ENCODE peak calls at places on chromosomes 7 and 10, in nine cellular contexts. P is fibroblast of lung; O is IMR-90; J is CD8-positive, alpha-beta memory T cell; E is transverse colon; Z is endodermal cell; Y is AG04449; L is HCT116; X is fibroblast of pulmonary artery. G is an unnamed sample.

GRCh38 chr7:37095122-37095521 is 353.5 kb downstream of the ELMO1 start:
- DNase-seq in E (no peak), X (no peak), O (no peak), Z (no peak), Y (no peak), P (no peak), J (no peak), L (no peak), G (peak; percentile 6)

GRCh38 chr7:43083091-43083490 is 29.4 kb upstream of the HECW1 start:
- DNase-seq in L (no peak), X (no peak), P (no peak), J (no peak), E (no peak), Y (peak; percentile 14), Z (no peak), O (no peak), G (no peak)

GRCh38 chr10:59905735-59906416 is 480 bp downstream of the CCDC6 start:
- DNase-seq in J (no peak), E (peak; percentile 19), L (no peak), X (no peak), O (no peak), P (no peak), Z (no peak), Y (no peak), G (no peak)

GRCh38 chr10:76350583-76350982 is 919.2 kb downstream of the LRMDA start:
- DNase-seq in Z (no peak), Y (no peak), L (no peak), E (no peak), P (peak; percentile 46), O (no peak), J (no peak), X (no peak), G (no peak)

GRCh38 chr7:76397409-76398183 is 11.9 kb downstream of the SSC4D start:
- DNase-seq in J (peak; percentile 74), L (no peak), O (peak; percentile 31), P (peak; percentile 57), Z (peak; percentile 93), Y (no peak), E (peak; percentile 89), X (peak; percentile 71), G (peak; percentile 63)

GRCh38 chr7:131057015-131057518 is 270.6 kb upstream of the MKLN1 start:
- DNase-seq in Y (peak; percentile 56), O (peak; percentile 86), X (peak; percentile 95), Z (no peak), J (no peak), E (no peak), P (peak; percentile 80), L (no peak), G (peak; percentile 33)

GRCh38 chr10:63281967-63282366 is 148.8 kb downstream of the NRBF2 start:
- DNase-seq in E (no peak), J (no peak), X (peak; percentile 20), O (peak; percentile 27), Z (no peak), L (no peak), Y (no peak), P (peak; percentile 71), G (no peak)

GRCh38 chr7:25711940-25712339 is 440.1 kb upstream of the NFE2L3 start:
- DNase-seq in L (no peak), O (no peak), J (no peak), Y (no peak), Z (no peak), P (no peak), X (no peak), E (no peak), G (no peak)

GRCh38 chr10:100817268-100817839 is 72.0 kb downstream of the PAX2 start:
- DNase-seq in L (no peak), E (no peak), Z (peak; percentile 88), P (no peak), O (no peak), Y (no peak), X (no peak), J (no peak), G (no peak)

GRCh38 chr7:114070246-114070645 is 151.4 kb upstream of the PPP1R3A start:
- DNase-seq in E (no peak), X (peak; percentile 69), J (no peak), L (no peak), O (no peak), Y (no peak), P (peak; percentile 69), Z (no peak), G (peak; percentile 26)

GRCh38 chr7:44575054-44575453 is 1.3 kb upstream of the DDX56 start:
- DNase-seq in L (no peak), Z (no peak), O (no peak), X (no peak), E (no peak), J (no peak), P (no peak), Y (no peak), G (no peak)
- H3K4me3 ChIP-seq in L (peak overlapping the region; percentile 88), Z (peak overlapping the region; percentile 88), O (no peak overlapping the region), X (peak overlapping the region; percentile 97), E (no peak overlapping the region), J (no peak overlapping the region), P (peak overlapping the region; percentile 94), Y (no peak overlapping the region), G (peak overlapping the region; percentile 68)

GRCh38 chr10:91197044-91197651 is 23.3 kb upstream of the PCGF5 start:
- DNase-seq in L (no peak), O (peak; percentile 53), Y (no peak), E (no peak), Z (no peak), J (no peak), P (peak; percentile 57), X (peak; percentile 76), G (no peak)
- H3K4me3 ChIP-seq in L (no peak overlapping the region), O (no peak overlapping the region), Y (no peak overlapping the region), E (no peak overlapping the region), Z (no peak overlapping the region), J (no peak overlapping the region), P (no peak overlapping the region), X (peak overlapping the region; percentile 15), G (no peak overlapping the region)

DNA sequence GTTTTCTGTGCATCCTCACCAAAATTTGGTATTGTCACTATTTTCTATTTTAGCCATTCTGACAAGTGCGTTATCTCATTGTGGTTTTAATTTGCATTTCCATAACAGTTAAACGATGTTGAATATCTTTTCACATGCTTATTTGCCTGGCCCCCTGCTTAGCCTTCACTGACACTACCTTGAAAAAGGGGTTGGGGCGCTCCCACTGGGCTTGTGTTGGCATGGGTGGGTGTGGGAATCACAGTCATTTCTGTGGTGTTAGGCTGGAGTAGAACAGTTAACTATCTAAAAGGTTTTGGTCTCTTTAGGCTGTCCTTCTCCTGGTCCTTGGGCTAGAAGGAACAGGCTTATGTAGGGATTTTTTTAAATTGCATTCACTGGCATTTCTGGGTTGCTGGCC is 72.2 kb upstream of the TMEM140 start:
- DNase-seq in E (no peak), J (no peak), X (no peak), Z (peak; percentile 46), Y (no peak), L (no peak), O (no peak), P (no peak), G (no peak)
- H3K4me3 ChIP-seq in E (no peak overlapping the region), J (no peak overlapping the region), X (no peak overlapping the region), Z (no peak overlapping the region), Y (no peak overlapping the region), L (no peak overlapping the region), O (no peak overlapping the region), P (no peak overlapping the region), G (no peak overlapping the region)

GRCh38 chr7:93958651-93959050 is 37.1 kb downstream of the GNG11 start:
- DNase-seq in E (no peak), X (no peak), O (no peak), Y (no peak), Z (no peak), L (no peak), J (no peak), P (no peak), G (peak; percentile 18)

GRCh38 chr7:93957767-93958166 is 36.2 kb downstream of the GNG11 start:
- DNase-seq in P (no peak), L (no peak), O (no peak), J (no peak), X (no peak), Y (no peak), E (no peak), Z (no peak), G (no peak)

GRCh38 chr7:93955304-93955703 is 33.8 kb downstream of the GNG11 start:
- DNase-seq in X (no peak), O (no peak), L (no peak), E (no peak), P (no peak), Z (no peak), J (no peak), Y (no peak), G (no peak)

GRCh38 chr7:93960986-93961385 is 39.5 kb downstream of the GNG11 start:
- DNase-seq in Y (no peak), E (no peak), Z (no peak), P (no peak), J (no peak), O (no peak), L (no peak), X (no peak), G (no peak)

GRCh38 chr7:93958216-93958615 is 36.7 kb downstream of the GNG11 start:
- DNase-seq in Y (no peak), E (no peak), L (no peak), Z (no peak), O (peak; percentile 74), P (peak; percentile 34), J (no peak), X (peak; percentile 42), G (peak; percentile 4)
- H3K4me3 ChIP-seq in Y (no peak overlapping the region), E (no peak overlapping the region), L (no peak overlapping the region), Z (no peak overlapping the region), O (no peak overlapping the region), P (no peak overlapping the region), J (no peak overlapping the region), X (no peak overlapping the region), G (no peak overlapping the region)

DNA sequence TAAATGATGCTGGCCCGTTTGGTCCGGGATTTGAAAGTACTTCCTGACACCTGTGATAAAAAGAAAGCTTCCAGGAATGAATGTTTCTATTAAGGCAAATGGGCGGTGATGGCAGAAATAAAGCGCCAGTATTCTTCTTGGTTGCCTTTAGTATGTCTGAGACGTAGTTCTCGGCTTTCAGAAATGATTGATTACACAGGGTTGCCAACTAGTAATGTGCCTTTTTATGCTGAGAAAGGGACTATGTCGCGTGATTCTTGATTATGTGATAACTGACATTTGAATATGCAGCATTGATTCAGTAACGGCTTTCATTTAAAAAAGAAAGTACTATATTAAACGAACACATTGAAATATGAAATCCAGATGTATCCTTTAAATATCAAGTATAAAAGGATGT is 13.9 kb downstream of the ZRANB1 start:
- DNase-seq in Y (no peak), O (no peak), X (no peak), P (peak; percentile 61), J (no peak), L (no peak), E (no peak), Z (no peak), G (no peak)
- H3K4me3 ChIP-seq in Y (no peak overlapping the region), O (no peak overlapping the region), X (no peak overlapping the region), P (peak overlapping the region; percentile 17), J (no peak overlapping the region), L (no peak overlapping the region), E (no peak overlapping the region), Z (no peak overlapping the region), G (no peak overlapping the region)

DNA sequence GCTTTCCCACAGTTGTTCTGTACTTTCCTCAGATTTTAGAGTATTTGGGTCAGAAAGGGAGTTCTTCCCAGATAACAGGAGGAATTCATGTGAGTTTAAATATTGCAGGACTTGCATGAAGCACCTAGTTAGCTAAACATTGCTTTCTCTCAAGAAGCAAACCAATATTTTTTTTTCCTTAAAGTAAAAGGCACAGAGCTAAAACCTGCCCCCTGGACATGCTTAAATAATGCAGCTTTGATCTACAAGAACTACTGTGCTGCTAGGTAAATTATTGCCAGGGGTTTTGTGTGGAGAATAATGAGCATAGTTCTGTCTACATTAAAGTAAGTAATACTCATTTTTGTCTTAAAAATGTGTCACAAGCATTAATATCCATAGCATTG is 542 bp upstream of the SOSTDC1 start:
- DNase-seq in O (no peak), P (no peak), L (no peak), X (peak; percentile 4), Y (no peak), J (no peak), E (no peak), Z (no peak), G (no peak)
- H3K4me3 ChIP-seq in O (no peak overlapping the region), P (peak overlapping the region; percentile 57), L (no peak overlapping the region), X (peak overlapping the region; percentile 26), Y (peak overlapping the region; percentile 19), J (no peak overlapping the region), E (peak overlapping the region; percentile 13), Z (no peak overlapping the region), G (no peak overlapping the region)